ENCODE peak calls at places on chromosome 18, in four cellular contexts. B is lower lobe of right lung, Q is neural progenitor cell, P is IMR-90. S is an unnamed sample.

GRCh38 chr18:69874058-69874457 is 73.6 kb downstream of the CD226 start:
- DNase-seq in B (no peak), Q (no peak), P (peak; percentile 65), S (no peak)

GRCh38 chr18:67864677-67865340 is 348.3 kb upstream of the DSEL start:
- DNase-seq in B (no peak), Q (peak; percentile 5), P (peak; percentile 58), S (no peak)

GRCh38 chr18:22322251-22322691 is 95.4 kb downstream of the CTAGE1 start:
- DNase-seq in B (no peak), Q (no peak), P (no peak), S (no peak)

GRCh38 chr18:6980363-6980762 is 137.2 kb downstream of the LAMA1 start:
- DNase-seq in B (no peak), Q (no peak), P (no peak), S (no peak)

GRCh38 chr18:26617151-26617554 is 68.8 kb upstream of the KCTD1 start:
- DNase-seq in B (no peak), Q (no peak), P (peak; percentile 90), S (no peak)

GRCh38 chr18:47215554-47216138 is 35.8 kb downstream of the SKOR2 start:
- DNase-seq in B (no peak), Q (peak; percentile 76), P (peak; percentile 52), S (peak; percentile 32)

GRCh38 chr18:7038330-7038846 is 79.2 kb downstream of the LAMA1 start:
- DNase-seq in B (peak; percentile 62), Q (peak; percentile 76), P (peak; percentile 99), S (peak; percentile 2)

GRCh38 chr18:62101236-62101635 is 85.6 kb downstream of the PIGN start:
- DNase-seq in B (no peak), Q (no peak), P (peak; percentile 61), S (no peak)

GRCh38 chr18:77166523-77166922 is 33.9 kb upstream of the MBP start:
- DNase-seq in B (no peak), Q (no peak), P (no peak), S (no peak)

GRCh38 chr18:37533647-37534565 is 31.7 kb downstream of the CELF4 start:
- DNase-seq in B (no peak), Q (no peak), P (no peak), S (no peak)

GRCh38 chr18:24915547-24915946 is 436.4 kb downstream of the ZNF521 start:
- DNase-seq in B (no peak), Q (no peak), P (peak; percentile 75), S (no peak)

GRCh38 chr18:43525149-43525548 is 247.9 kb upstream of the SYT4 start:
- DNase-seq in B (no peak), Q (no peak), P (no peak), S (no peak)

GRCh38 chr18:70227438-70227837 is 22.0 kb upstream of the RTTN start:
- DNase-seq in B (no peak), Q (no peak), P (no peak), S (no peak)

GRCh38 chr18:12840382-12840781 is 43.7 kb downstream of the PTPN2 start:
- DNase-seq in B (no peak), Q (no peak), P (no peak), S (no peak)
- H3K27ac ChIP-seq in B (peak overlapping the region; percentile 87), Q (no peak overlapping the region), P (no peak overlapping the region), S (no peak overlapping the region)

DNA sequence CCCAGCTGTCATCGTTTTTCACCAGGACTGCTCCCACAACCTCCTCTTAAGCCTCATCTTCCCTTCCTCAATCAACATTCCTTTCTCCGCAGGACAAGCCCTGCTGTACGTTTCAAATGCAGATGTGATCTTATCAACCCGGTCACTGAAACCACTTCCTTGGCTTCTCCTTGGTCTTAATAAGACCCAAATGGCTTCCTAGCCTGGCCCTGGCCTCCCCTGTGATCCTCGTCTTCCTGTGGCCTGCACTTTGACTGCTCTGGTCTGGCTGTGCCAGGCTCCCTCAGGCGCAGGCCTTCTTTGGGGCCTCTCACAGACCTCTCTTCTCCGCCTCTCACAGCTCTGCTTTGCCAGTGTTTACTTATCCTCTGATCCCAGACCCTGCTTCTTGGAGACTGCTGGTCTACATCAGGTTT is 4.7 kb upstream of the ADNP2 start:
- DNase-seq in B (no peak), Q (peak; percentile 47), P (no peak), S (no peak)
- H3K27ac ChIP-seq in B (no peak overlapping the region), Q (peak overlapping the region; percentile 82), P (no peak overlapping the region), S (no peak overlapping the region)

GRCh38 chr18:36183987-36184386 is 3.3 kb upstream of the MOCOS start:
- DNase-seq in B (no peak), Q (no peak), P (no peak), S (no peak)

GRCh38 chr18:36181386-36181785 is 5.9 kb upstream of the MOCOS start:
- DNase-seq in B (no peak), Q (no peak), P (no peak), S (no peak)

GRCh38 chr18:36179562-36180334 is 7.5 kb upstream of the MOCOS start:
- DNase-seq in B (peak; percentile 77), Q (no peak), P (peak; percentile 96), S (peak; percentile 31)

GRCh38 chr18:36185157-36185556 is 2.1 kb upstream of the MOCOS start:
- DNase-seq in B (no peak), Q (no peak), P (no peak), S (no peak)

DNA sequence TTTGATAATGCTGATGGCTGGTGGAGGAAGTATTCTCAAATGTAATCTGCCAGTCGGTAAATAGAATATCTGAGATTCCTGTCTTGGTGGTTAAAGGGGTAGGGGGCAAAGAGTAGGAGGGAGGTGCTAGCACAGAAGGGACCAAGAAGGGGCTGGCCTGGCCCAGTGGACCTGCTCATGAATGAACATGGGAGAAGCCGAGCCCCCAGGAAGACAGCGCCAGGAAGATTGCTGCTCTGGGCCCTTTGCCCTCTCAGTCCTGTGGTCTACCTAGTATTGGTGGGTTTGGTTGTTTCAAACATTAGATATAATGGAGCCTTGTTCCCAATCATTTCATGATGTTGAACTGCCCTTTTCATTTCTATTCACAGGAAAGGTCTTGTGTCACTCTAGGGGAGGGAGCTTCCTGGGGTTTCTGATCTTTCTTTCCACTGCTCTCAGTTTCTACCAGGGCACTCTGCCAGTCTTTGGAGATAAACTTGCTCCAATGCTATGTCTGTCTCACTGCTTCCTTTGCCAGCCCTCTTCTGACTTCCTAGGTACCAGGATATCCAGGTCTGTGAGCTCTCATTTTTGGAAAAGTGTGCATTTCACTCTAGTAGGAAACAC is 5.3 kb upstream of the MOCOS start:
- DNase-seq in B (no peak), Q (no peak), P (no peak), S (no peak)
- H3K27ac ChIP-seq in B (no peak overlapping the region), Q (no peak overlapping the region), P (no peak overlapping the region), S (no peak overlapping the region)

DNA sequence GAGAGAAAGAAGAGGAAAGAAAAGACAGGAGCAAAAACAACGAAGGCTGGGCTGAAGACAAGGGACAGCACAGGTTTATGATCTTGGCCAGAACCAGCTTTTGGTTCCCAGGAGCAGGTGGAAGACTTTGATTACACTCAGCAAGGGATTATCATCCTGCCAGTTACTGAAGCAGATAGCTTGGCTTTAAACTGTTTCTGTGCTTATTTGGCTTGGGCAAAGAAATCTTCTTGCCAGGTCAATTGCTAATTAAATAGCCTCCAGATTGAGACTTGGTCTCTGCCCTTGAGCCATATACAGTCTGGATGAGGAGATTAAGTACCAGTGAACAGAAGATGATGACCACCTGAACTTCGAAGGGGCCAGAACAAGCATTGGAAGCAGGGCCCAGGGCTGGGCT is 22.3 kb upstream of the GRP start:
- DNase-seq in B (no peak), Q (no peak), P (no peak), S (no peak)
- H3K27ac ChIP-seq in B (no peak overlapping the region), Q (no peak overlapping the region), P (no peak overlapping the region), S (no peak overlapping the region)

DNA sequence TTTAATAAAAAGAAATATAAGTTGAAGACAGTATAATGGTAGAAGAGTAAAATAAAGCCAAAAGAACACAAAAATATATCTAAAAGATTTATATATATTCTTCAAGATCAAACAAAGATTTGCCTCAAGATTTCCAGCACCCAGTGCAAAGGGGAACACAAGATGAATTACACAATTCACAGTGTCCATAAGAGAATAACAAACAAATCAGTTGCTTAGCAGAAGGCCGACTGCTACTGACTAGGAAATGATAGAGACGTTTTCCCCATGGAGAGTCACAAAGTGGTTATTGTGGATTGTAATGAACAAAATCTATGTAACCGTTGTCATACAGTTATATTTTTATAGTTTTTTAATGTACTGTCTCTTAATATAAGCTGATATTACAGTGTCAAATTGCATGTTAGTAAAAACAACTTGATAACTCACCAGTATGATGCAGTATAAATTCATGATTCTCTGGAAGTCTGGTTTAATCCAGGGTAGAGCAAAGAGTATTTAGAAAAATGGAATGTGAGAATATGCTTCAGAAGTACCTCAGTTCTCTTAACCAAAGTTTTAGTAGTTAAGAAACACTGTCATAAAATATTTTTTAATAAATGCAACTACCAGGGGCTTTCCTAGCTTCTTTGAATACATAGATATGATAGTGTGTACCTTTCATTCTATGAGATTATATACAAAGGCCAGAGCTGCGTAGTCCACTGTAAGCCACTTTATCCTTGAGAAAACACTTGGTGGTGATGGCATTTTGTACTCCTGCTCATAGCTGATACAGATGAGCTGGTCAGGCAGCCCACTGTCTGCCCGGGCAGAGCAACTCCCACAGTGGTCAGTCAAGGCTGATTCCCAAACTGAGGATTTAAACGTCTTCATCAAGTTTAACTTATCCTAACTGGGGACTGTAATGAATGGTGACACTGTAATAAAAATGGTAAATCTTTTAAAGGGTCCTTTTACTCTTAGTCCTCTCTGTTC is 180.5 kb upstream of the DTNA start:
- DNase-seq in B (no peak), Q (no peak), P (no peak), S (no peak)
- H3K27ac ChIP-seq in B (no peak overlapping the region), Q (no peak overlapping the region), P (no peak overlapping the region), S (no peak overlapping the region)